ENCODE peak calls at places on chromosomes 4 and X, in six cellular contexts. One of them, this sample, is unnamed. For H3K27me3, the result is how much of the 10 kb centered on the place peaks cover.

GRCh38 chr4:160038560-160038959 is 935.7 kb downstream of the RAPGEF2 start:
- DNase-seq in heart left ventricle: no peak
- DNase-seq in SJSA1: no peak
- DNase-seq in kidney epithelial cell: no peak
- DNase-seq in aorta: no peak
- DNase-seq in pancreas: no peak
- DNase-seq in this sample: no peak

GRCh38 chr4:15852524-15852923 is 74.4 kb downstream of the CD38 start:
- DNase-seq in pancreas: no peak
- DNase-seq in heart left ventricle: no peak
- DNase-seq in aorta: no peak
- DNase-seq in SJSA1: no peak
- DNase-seq in kidney epithelial cell: no peak
- DNase-seq in this sample: no peak

GRCh38 chrX:136130931-136131843 is 16.1 kb upstream of the FHL1 start:
- DNase-seq in heart left ventricle: no peak
- DNase-seq in pancreas: no peak
- DNase-seq in SJSA1: peak
- DNase-seq in aorta: no peak
- DNase-seq in kidney epithelial cell: peak
- DNase-seq in this sample: no peak

GRCh38 chr4:2250764-2251072 is 8.8 kb upstream of the HAUS3 start:
- DNase-seq in aorta: no peak
- DNase-seq in heart left ventricle: peak
- DNase-seq in pancreas: peak
- DNase-seq in kidney epithelial cell: no peak
- DNase-seq in SJSA1: no peak
- DNase-seq in this sample: peak

GRCh38 chr4:78768447-78769177 is 7.5 kb upstream of the BMP2K start:
- DNase-seq in aorta: no peak
- DNase-seq in pancreas: no peak
- DNase-seq in SJSA1: no peak
- DNase-seq in heart left ventricle: no peak
- DNase-seq in kidney epithelial cell: no peak
- DNase-seq in this sample: peak

GRCh38 chr4:41640905-41641304 is 102.9 kb downstream of the LIMCH1 start:
- DNase-seq in kidney epithelial cell: no peak
- DNase-seq in SJSA1: no peak
- DNase-seq in pancreas: no peak
- DNase-seq in aorta: no peak
- DNase-seq in heart left ventricle: no peak
- DNase-seq in this sample: no peak

GRCh38 chr4:171629737-171630136 is 183.5 kb upstream of the GALNTL6 start:
- DNase-seq in SJSA1: no peak
- DNase-seq in kidney epithelial cell: no peak
- DNase-seq in heart left ventricle: no peak
- DNase-seq in pancreas: no peak
- DNase-seq in aorta: no peak
- DNase-seq in this sample: no peak

GRCh38 chrX:41591906-41592305 is 96.9 kb upstream of the GPR34 start:
- DNase-seq in kidney epithelial cell: no peak
- DNase-seq in heart left ventricle: no peak
- DNase-seq in pancreas: no peak
- DNase-seq in SJSA1: no peak
- DNase-seq in aorta: no peak
- DNase-seq in this sample: no peak

GRCh38 chr4:78379040-78379439 is 172.5 kb upstream of the ANXA3 start:
- DNase-seq in pancreas: no peak
- DNase-seq in SJSA1: no peak
- DNase-seq in kidney epithelial cell: no peak
- DNase-seq in aorta: no peak
- DNase-seq in heart left ventricle: no peak
- DNase-seq in this sample: no peak

GRCh38 chrX:148161661-148162060 is 180.5 kb downstream of the FMR1NB start:
- DNase-seq in pancreas: no peak
- DNase-seq in kidney epithelial cell: no peak
- DNase-seq in aorta: no peak
- DNase-seq in SJSA1: no peak
- DNase-seq in heart left ventricle: no peak
- DNase-seq in this sample: no peak

GRCh38 chrX:132532955-132533354 is 44.1 kb upstream of the MBNL3 start:
- DNase-seq in pancreas: no peak
- DNase-seq in kidney epithelial cell: no peak
- DNase-seq in heart left ventricle: no peak
- DNase-seq in aorta: no peak
- DNase-seq in SJSA1: no peak
- DNase-seq in this sample: no peak

GRCh38 chr4:2179717-2180116 is 62.2 kb downstream of the HAUS3 start:
- DNase-seq in heart left ventricle: no peak
- DNase-seq in pancreas: no peak
- DNase-seq in SJSA1: no peak
- DNase-seq in kidney epithelial cell: no peak
- DNase-seq in aorta: no peak
- DNase-seq in this sample: no peak

GRCh38 chr4:87270144-87270543 is 49.7 kb upstream of the KLHL8 start:
- DNase-seq in heart left ventricle: no peak
- DNase-seq in SJSA1: no peak
- DNase-seq in aorta: no peak
- DNase-seq in pancreas: no peak
- DNase-seq in kidney epithelial cell: no peak
- DNase-seq in this sample: no peak

GRCh38 chr4:145839151-145839550 is 99.5 kb downstream of the ZNF827 start:
- DNase-seq in kidney epithelial cell: no peak
- DNase-seq in pancreas: no peak
- DNase-seq in heart left ventricle: no peak
- DNase-seq in SJSA1: no peak
- DNase-seq in aorta: no peak
- DNase-seq in this sample: no peak

GRCh38 chr4:15479913-15480185 is 10.2 kb downstream of the CC2D2A start:
- DNase-seq in heart left ventricle: no peak
- DNase-seq in kidney epithelial cell: no peak
- DNase-seq in pancreas: no peak
- DNase-seq in SJSA1: no peak
- DNase-seq in aorta: no peak
- DNase-seq in this sample: no peak

GRCh38 chrX:145190801-145191389 is 56.4 kb upstream of the SPANXN1 start:
- DNase-seq in kidney epithelial cell: no peak
- DNase-seq in aorta: no peak
- DNase-seq in pancreas: no peak
- DNase-seq in heart left ventricle: no peak
- DNase-seq in SJSA1: no peak
- DNase-seq in this sample: no peak

GRCh38 chrX:29066516-29066915 is 479.3 kb downstream of the IL1RAPL1 start:
- DNase-seq in aorta: no peak
- DNase-seq in pancreas: no peak
- DNase-seq in SJSA1: no peak
- DNase-seq in heart left ventricle: no peak
- DNase-seq in kidney epithelial cell: no peak
- DNase-seq in this sample: no peak

GRCh38 chr4:37073226-37073840 is 171.2 kb upstream of the NWD2 start:
- DNase-seq in pancreas: no peak
- DNase-seq in aorta: no peak
- DNase-seq in kidney epithelial cell: no peak
- DNase-seq in heart left ventricle: no peak
- DNase-seq in SJSA1: no peak
- DNase-seq in this sample: no peak

GRCh38 chrX:101656817-101657216 is 2.8 kb downstream of the ARMCX2 start:
- DNase-seq in pancreas: no peak
- DNase-seq in SJSA1: no peak
- DNase-seq in aorta: no peak
- DNase-seq in heart left ventricle: peak
- DNase-seq in kidney epithelial cell: no peak
- DNase-seq in this sample: no peak

DNA sequence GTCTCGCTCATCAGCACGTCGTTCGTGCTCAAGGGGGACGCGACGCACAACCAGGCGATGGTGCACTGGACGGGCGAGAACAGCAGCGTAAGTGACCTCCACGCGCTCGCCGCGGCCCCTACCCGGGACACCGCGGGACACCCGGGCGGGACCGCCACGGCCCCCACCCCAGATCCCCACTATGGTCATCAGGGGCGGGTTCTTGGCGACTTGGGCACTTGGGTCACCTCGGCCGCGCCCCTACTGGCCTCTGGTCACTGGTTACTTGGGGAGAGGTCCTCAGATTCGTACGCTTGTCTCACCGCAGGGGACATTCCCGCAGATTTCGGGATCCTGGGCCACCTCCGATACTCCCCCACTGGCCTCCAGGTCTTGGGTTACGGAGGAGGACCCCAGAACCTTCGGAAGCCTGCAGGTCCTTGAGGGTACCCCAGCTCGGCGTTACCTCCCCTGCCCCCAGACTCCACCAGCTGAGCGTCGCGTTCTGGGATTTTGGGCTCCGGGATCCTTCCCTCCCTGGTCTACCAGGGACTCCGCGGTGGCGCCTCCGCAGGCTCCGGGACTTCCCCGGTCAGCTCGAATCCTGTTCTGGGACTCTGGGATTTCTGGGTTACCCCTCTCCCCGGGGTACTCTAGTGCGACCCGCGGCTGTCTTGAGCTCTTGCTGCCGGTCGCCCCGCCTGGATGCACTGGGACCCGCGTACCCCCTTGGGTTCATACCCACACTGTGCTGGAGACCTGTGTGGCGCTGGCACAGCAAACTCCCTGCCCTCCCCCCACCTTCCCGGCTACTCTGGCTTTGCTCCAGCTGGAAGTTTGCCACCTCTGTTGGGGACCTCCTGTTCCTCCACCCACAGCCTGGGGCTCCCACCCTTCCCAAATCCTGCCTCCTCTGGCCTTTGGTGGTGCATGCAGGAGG is 961 bp downstream of the SORCS2 start:
- DNase-seq in aorta: peak
- DNase-seq in kidney epithelial cell: no peak
- DNase-seq in pancreas: no peak
- DNase-seq in heart left ventricle: peak
- DNase-seq in SJSA1: no peak
- DNase-seq in this sample: no peak
- H3K27me3 ChIP-seq in aorta: under half
- H3K27me3 ChIP-seq in kidney epithelial cell: half or more
- H3K27me3 ChIP-seq in pancreas: under half
- H3K27me3 ChIP-seq in heart left ventricle: under half
- H3K27me3 ChIP-seq in SJSA1: under half
- H3K27me3 ChIP-seq in this sample: under half

GRCh38 chr4:80184053-80184790 is 13.1 kb upstream of the PRDM8 start:
- DNase-seq in heart left ventricle: peak
- DNase-seq in aorta: peak
- DNase-seq in kidney epithelial cell: no peak
- DNase-seq in SJSA1: peak
- DNase-seq in pancreas: peak
- DNase-seq in this sample: peak
- H3K27me3 ChIP-seq in heart left ventricle: under half
- H3K27me3 ChIP-seq in aorta: under half
- H3K27me3 ChIP-seq in kidney epithelial cell: under half
- H3K27me3 ChIP-seq in SJSA1: under half
- H3K27me3 ChIP-seq in pancreas: under half
- H3K27me3 ChIP-seq in this sample: under half

DNA sequence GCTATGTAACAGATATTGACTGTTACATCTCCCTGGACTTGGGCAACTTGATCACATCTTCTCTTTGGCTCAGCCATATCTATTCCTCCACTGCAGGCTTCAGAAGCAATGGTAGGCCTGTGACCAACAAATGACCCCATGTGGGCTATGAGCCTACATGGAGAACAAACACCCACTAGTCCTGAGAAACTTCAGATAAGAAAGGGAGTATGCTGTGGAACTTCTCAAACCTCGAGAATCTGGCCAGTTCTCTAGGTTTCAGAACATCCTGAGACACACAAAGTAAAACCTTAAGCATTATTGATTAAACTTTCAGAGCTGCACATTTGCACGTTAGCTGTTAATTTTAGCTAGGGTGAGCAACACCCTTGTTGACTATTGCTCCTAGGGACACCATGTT is 16.3 kb downstream of the RBMX2 start:
- DNase-seq in SJSA1: no peak
- DNase-seq in kidney epithelial cell: no peak
- DNase-seq in heart left ventricle: no peak
- DNase-seq in aorta: no peak
- DNase-seq in pancreas: no peak
- DNase-seq in this sample: no peak
- H3K27me3 ChIP-seq in SJSA1: under half
- H3K27me3 ChIP-seq in kidney epithelial cell: under half
- H3K27me3 ChIP-seq in heart left ventricle: under half
- H3K27me3 ChIP-seq in aorta: under half
- H3K27me3 ChIP-seq in pancreas: under half
- H3K27me3 ChIP-seq in this sample: under half

GRCh38 chrX:55522577-55523254 is 33.1 kb upstream of the USP51 start:
- DNase-seq in kidney epithelial cell: no peak
- DNase-seq in heart left ventricle: peak
- DNase-seq in SJSA1: no peak
- DNase-seq in aorta: no peak
- DNase-seq in pancreas: no peak
- DNase-seq in this sample: no peak

GRCh38 chrX:55521687-55522086 is 32.0 kb upstream of the USP51 start:
- DNase-seq in pancreas: no peak
- DNase-seq in aorta: no peak
- DNase-seq in kidney epithelial cell: no peak
- DNase-seq in heart left ventricle: no peak
- DNase-seq in SJSA1: no peak
- DNase-seq in this sample: no peak

GRCh38 chrX:55524487-55524886 is 34.8 kb upstream of the USP51 start:
- DNase-seq in kidney epithelial cell: no peak
- DNase-seq in aorta: no peak
- DNase-seq in SJSA1: no peak
- DNase-seq in pancreas: no peak
- DNase-seq in heart left ventricle: no peak
- DNase-seq in this sample: no peak
- H3K27me3 ChIP-seq in kidney epithelial cell: under half
- H3K27me3 ChIP-seq in aorta: under half
- H3K27me3 ChIP-seq in SJSA1: under half
- H3K27me3 ChIP-seq in pancreas: under half
- H3K27me3 ChIP-seq in heart left ventricle: under half
- H3K27me3 ChIP-seq in this sample: under half

GRCh38 chrX:73852022-73852421 is 289.0 kb downstream of the CHIC1 start:
- DNase-seq in heart left ventricle: no peak
- DNase-seq in kidney epithelial cell: no peak
- DNase-seq in aorta: no peak
- DNase-seq in pancreas: no peak
- DNase-seq in SJSA1: no peak
- DNase-seq in this sample: no peak
- H3K27me3 ChIP-seq in heart left ventricle: under half
- H3K27me3 ChIP-seq in kidney epithelial cell: under half
- H3K27me3 ChIP-seq in aorta: under half
- H3K27me3 ChIP-seq in pancreas: under half
- H3K27me3 ChIP-seq in SJSA1: under half
- H3K27me3 ChIP-seq in this sample: under half

GRCh38 chr4:7146764-7147071 is 45.6 kb upstream of the SORCS2 start:
- DNase-seq in SJSA1: no peak
- DNase-seq in heart left ventricle: peak
- DNase-seq in pancreas: no peak
- DNase-seq in kidney epithelial cell: no peak
- DNase-seq in aorta: no peak
- DNase-seq in this sample: no peak

GRCh38 chr4:7147261-7147660 is 45.1 kb upstream of the SORCS2 start:
- DNase-seq in SJSA1: no peak
- DNase-seq in kidney epithelial cell: no peak
- DNase-seq in pancreas: no peak
- DNase-seq in heart left ventricle: peak
- DNase-seq in aorta: no peak
- DNase-seq in this sample: no peak

GRCh38 chr4:7145291-7145934 is 46.9 kb upstream of the SORCS2 start:
- DNase-seq in aorta: no peak
- DNase-seq in kidney epithelial cell: no peak
- DNase-seq in pancreas: no peak
- DNase-seq in heart left ventricle: no peak
- DNase-seq in SJSA1: no peak
- DNase-seq in this sample: no peak

GRCh38 chr4:7146059-7146763 is 46.1 kb upstream of the SORCS2 start:
- DNase-seq in kidney epithelial cell: no peak
- DNase-seq in SJSA1: no peak
- DNase-seq in aorta: no peak
- DNase-seq in heart left ventricle: peak
- DNase-seq in pancreas: no peak
- DNase-seq in this sample: no peak

GRCh38 chr4:7144374-7145290 is 47.7 kb upstream of the SORCS2 start:
- DNase-seq in pancreas: no peak
- DNase-seq in aorta: no peak
- DNase-seq in kidney epithelial cell: no peak
- DNase-seq in SJSA1: no peak
- DNase-seq in heart left ventricle: no peak
- DNase-seq in this sample: no peak
- H3K27me3 ChIP-seq in pancreas: under half
- H3K27me3 ChIP-seq in aorta: under half
- H3K27me3 ChIP-seq in kidney epithelial cell: under half
- H3K27me3 ChIP-seq in SJSA1: under half
- H3K27me3 ChIP-seq in heart left ventricle: under half
- H3K27me3 ChIP-seq in this sample: under half

This sample was measured in Peyer's patch.